ENCODE peak calls at places on chromosomes 7 and 10, in ten cellular contexts. One of them, this sample, is unnamed.

GRCh38 chr7:898855-899681 is 22.7 kb downstream of the GET4 start:
- DNase-seq in sigmoid colon: no peak
- DNase-seq in aorta: no peak
- DNase-seq in CD4-positive, CD25-positive, alpha-beta regulatory T cell: no peak
- DNase-seq in SJSA1: no peak
- DNase-seq in CD4-positive, alpha-beta T cell: no peak
- DNase-seq in uterus: no peak
- DNase-seq in breast epithelium: no peak
- DNase-seq in neuronal stem cell: no peak
- DNase-seq in left lung: no peak
- DNase-seq in this sample: no peak

GRCh38 chr7:80851896-80852476 is 66.9 kb downstream of the SEMA3C start:
- DNase-seq in uterus: no peak
- DNase-seq in SJSA1: no peak
- DNase-seq in sigmoid colon: no peak
- DNase-seq in neuronal stem cell: no peak
- DNase-seq in CD4-positive, CD25-positive, alpha-beta regulatory T cell: no peak
- DNase-seq in aorta: no peak
- DNase-seq in CD4-positive, alpha-beta T cell: no peak
- DNase-seq in left lung: no peak
- DNase-seq in breast epithelium: no peak
- DNase-seq in this sample: no peak

GRCh38 chr10:119370046-119370770 is 162.8 kb downstream of the GRK5 start:
- DNase-seq in aorta: no peak
- DNase-seq in breast epithelium: no peak
- DNase-seq in left lung: no peak
- DNase-seq in uterus: peak; percentile 53
- DNase-seq in SJSA1: peak; percentile 64
- DNase-seq in neuronal stem cell: no peak
- DNase-seq in CD4-positive, alpha-beta T cell: no peak
- DNase-seq in CD4-positive, CD25-positive, alpha-beta regulatory T cell: no peak
- DNase-seq in sigmoid colon: no peak
- DNase-seq in this sample: peak; percentile 82

GRCh38 chr10:49056356-49056755 is 59.0 kb downstream of the VSTM4 start:
- DNase-seq in SJSA1: no peak
- DNase-seq in CD4-positive, alpha-beta T cell: no peak
- DNase-seq in left lung: no peak
- DNase-seq in uterus: no peak
- DNase-seq in neuronal stem cell: no peak
- DNase-seq in sigmoid colon: no peak
- DNase-seq in breast epithelium: no peak
- DNase-seq in aorta: no peak
- DNase-seq in CD4-positive, CD25-positive, alpha-beta regulatory T cell: no peak
- DNase-seq in this sample: peak; percentile 15

GRCh38 chr10:103808784-103809183 is 46.6 kb downstream of the SH3PXD2A start:
- DNase-seq in uterus: no peak
- DNase-seq in left lung: no peak
- DNase-seq in breast epithelium: no peak
- DNase-seq in sigmoid colon: peak; percentile 10
- DNase-seq in CD4-positive, alpha-beta T cell: no peak
- DNase-seq in CD4-positive, CD25-positive, alpha-beta regulatory T cell: no peak
- DNase-seq in neuronal stem cell: no peak
- DNase-seq in SJSA1: no peak
- DNase-seq in aorta: peak; percentile 6
- DNase-seq in this sample: no peak

GRCh38 chr7:90178166-90178565 is 23.9 kb downstream of the STEAP1 start:
- DNase-seq in uterus: no peak
- DNase-seq in SJSA1: no peak
- DNase-seq in breast epithelium: no peak
- DNase-seq in CD4-positive, alpha-beta T cell: no peak
- DNase-seq in sigmoid colon: no peak
- DNase-seq in CD4-positive, CD25-positive, alpha-beta regulatory T cell: no peak
- DNase-seq in aorta: no peak
- DNase-seq in neuronal stem cell: no peak
- DNase-seq in left lung: no peak
- DNase-seq in this sample: no peak

GRCh38 chr10:4708123-4708759 is 117.8 kb upstream of the AKR1E2 start:
- DNase-seq in breast epithelium: no peak
- DNase-seq in sigmoid colon: no peak
- DNase-seq in SJSA1: no peak
- DNase-seq in uterus: no peak
- DNase-seq in neuronal stem cell: no peak
- DNase-seq in CD4-positive, CD25-positive, alpha-beta regulatory T cell: no peak
- DNase-seq in left lung: no peak
- DNase-seq in aorta: no peak
- DNase-seq in CD4-positive, alpha-beta T cell: no peak
- DNase-seq in this sample: no peak

GRCh38 chr7:69796421-69796820 is 198.1 kb downstream of the AUTS2 start:
- DNase-seq in CD4-positive, CD25-positive, alpha-beta regulatory T cell: no peak
- DNase-seq in aorta: no peak
- DNase-seq in CD4-positive, alpha-beta T cell: no peak
- DNase-seq in uterus: no peak
- DNase-seq in neuronal stem cell: no peak
- DNase-seq in left lung: no peak
- DNase-seq in SJSA1: no peak
- DNase-seq in sigmoid colon: no peak
- DNase-seq in breast epithelium: no peak
- DNase-seq in this sample: no peak

GRCh38 chr10:6186894-6187256 is 15.9 kb upstream of the PFKFB3 start:
- DNase-seq in CD4-positive, alpha-beta T cell: no peak
- DNase-seq in left lung: no peak
- DNase-seq in neuronal stem cell: no peak
- DNase-seq in SJSA1: no peak
- DNase-seq in uterus: no peak
- DNase-seq in breast epithelium: no peak
- DNase-seq in aorta: no peak
- DNase-seq in sigmoid colon: peak; percentile 55
- DNase-seq in CD4-positive, CD25-positive, alpha-beta regulatory T cell: no peak
- DNase-seq in this sample: no peak

GRCh38 chr7:92754756-92755581 is 81.4 kb downstream of the CDK6 start:
- DNase-seq in breast epithelium: no peak
- DNase-seq in uterus: no peak
- DNase-seq in neuronal stem cell: no peak
- DNase-seq in SJSA1: peak; percentile 58
- DNase-seq in CD4-positive, CD25-positive, alpha-beta regulatory T cell: no peak
- DNase-seq in CD4-positive, alpha-beta T cell: no peak
- DNase-seq in sigmoid colon: no peak
- DNase-seq in aorta: no peak
- DNase-seq in left lung: no peak
- DNase-seq in this sample: peak; percentile 73

GRCh38 chr7:42059275-42059674 is 177.7 kb downstream of the GLI3 start:
- DNase-seq in uterus: no peak
- DNase-seq in left lung: no peak
- DNase-seq in breast epithelium: no peak
- DNase-seq in SJSA1: no peak
- DNase-seq in aorta: no peak
- DNase-seq in CD4-positive, alpha-beta T cell: no peak
- DNase-seq in neuronal stem cell: no peak
- DNase-seq in CD4-positive, CD25-positive, alpha-beta regulatory T cell: no peak
- DNase-seq in sigmoid colon: no peak
- DNase-seq in this sample: no peak

GRCh38 chr7:24701232-24701898 is 55.9 kb downstream of the GSDME start:
- DNase-seq in left lung: no peak
- DNase-seq in SJSA1: no peak
- DNase-seq in breast epithelium: peak; percentile 41
- DNase-seq in sigmoid colon: no peak
- DNase-seq in CD4-positive, CD25-positive, alpha-beta regulatory T cell: no peak
- DNase-seq in neuronal stem cell: no peak
- DNase-seq in uterus: no peak
- DNase-seq in aorta: no peak
- DNase-seq in CD4-positive, alpha-beta T cell: no peak
- DNase-seq in this sample: peak; percentile 95

GRCh38 chr10:70774810-70775678 is 10.1 kb downstream of the TBATA start:
- DNase-seq in aorta: no peak
- DNase-seq in sigmoid colon: no peak
- DNase-seq in left lung: no peak
- DNase-seq in breast epithelium: peak; percentile 53
- DNase-seq in uterus: no peak
- DNase-seq in CD4-positive, alpha-beta T cell: no peak
- DNase-seq in SJSA1: peak; percentile 28
- DNase-seq in neuronal stem cell: no peak
- DNase-seq in CD4-positive, CD25-positive, alpha-beta regulatory T cell: no peak
- DNase-seq in this sample: no peak

GRCh38 chr10:34403512-34403911 is 411.6 kb downstream of the PARD3 start:
- DNase-seq in CD4-positive, CD25-positive, alpha-beta regulatory T cell: no peak
- DNase-seq in left lung: no peak
- DNase-seq in neuronal stem cell: no peak
- DNase-seq in SJSA1: no peak
- DNase-seq in sigmoid colon: no peak
- DNase-seq in breast epithelium: no peak
- DNase-seq in aorta: no peak
- DNase-seq in CD4-positive, alpha-beta T cell: no peak
- DNase-seq in uterus: no peak
- DNase-seq in this sample: no peak

GRCh38 chr7:76292206-76292573 is 10.3 kb upstream of the HSPB1 start:
- DNase-seq in aorta: no peak
- DNase-seq in CD4-positive, alpha-beta T cell: no peak
- DNase-seq in CD4-positive, CD25-positive, alpha-beta regulatory T cell: no peak
- DNase-seq in breast epithelium: no peak
- DNase-seq in sigmoid colon: peak; percentile 85
- DNase-seq in left lung: no peak
- DNase-seq in uterus: peak; percentile 74
- DNase-seq in neuronal stem cell: no peak
- DNase-seq in SJSA1: no peak
- DNase-seq in this sample: no peak
- H3K9me3 ChIP-seq in aorta: no peaks in the 10 kb centered on the region
- H3K9me3 ChIP-seq in CD4-positive, alpha-beta T cell: no peaks in the 10 kb centered on the region
- H3K9me3 ChIP-seq in CD4-positive, CD25-positive, alpha-beta regulatory T cell: no peaks in the 10 kb centered on the region
- H3K9me3 ChIP-seq in breast epithelium: no peaks in the 10 kb centered on the region
- H3K9me3 ChIP-seq in sigmoid colon: no peaks in the 10 kb centered on the region
- H3K9me3 ChIP-seq in left lung: no peaks in the 10 kb centered on the region
- H3K9me3 ChIP-seq in uterus: no peaks in the 10 kb centered on the region
- H3K9me3 ChIP-seq in neuronal stem cell: no peaks in the 10 kb centered on the region
- H3K9me3 ChIP-seq in SJSA1: no peaks in the 10 kb centered on the region
- H3K9me3 ChIP-seq in this sample: no peaks in the 10 kb centered on the region

GRCh38 chr7:151941009-151941408 is 15.2 kb upstream of the GALNTL5 start:
- DNase-seq in left lung: no peak
- DNase-seq in aorta: no peak
- DNase-seq in CD4-positive, CD25-positive, alpha-beta regulatory T cell: no peak
- DNase-seq in sigmoid colon: no peak
- DNase-seq in uterus: no peak
- DNase-seq in breast epithelium: no peak
- DNase-seq in CD4-positive, alpha-beta T cell: no peak
- DNase-seq in neuronal stem cell: no peak
- DNase-seq in SJSA1: no peak
- DNase-seq in this sample: peak; percentile 32

GRCh38 chr7:151940048-151940845 is 16.0 kb upstream of the GALNTL5 start:
- DNase-seq in sigmoid colon: peak; percentile 72
- DNase-seq in breast epithelium: no peak
- DNase-seq in SJSA1: no peak
- DNase-seq in neuronal stem cell: no peak
- DNase-seq in aorta: peak; percentile 53
- DNase-seq in CD4-positive, alpha-beta T cell: no peak
- DNase-seq in left lung: no peak
- DNase-seq in CD4-positive, CD25-positive, alpha-beta regulatory T cell: no peak
- DNase-seq in uterus: peak; percentile 47
- DNase-seq in this sample: no peak

GRCh38 chr7:151934584-151934983 is 21.7 kb upstream of the GALNTL5 start:
- DNase-seq in aorta: no peak
- DNase-seq in breast epithelium: no peak
- DNase-seq in neuronal stem cell: no peak
- DNase-seq in SJSA1: no peak
- DNase-seq in uterus: no peak
- DNase-seq in CD4-positive, alpha-beta T cell: no peak
- DNase-seq in CD4-positive, CD25-positive, alpha-beta regulatory T cell: no peak
- DNase-seq in sigmoid colon: no peak
- DNase-seq in left lung: no peak
- DNase-seq in this sample: no peak

GRCh38 chr7:151938550-151938949 is 17.7 kb upstream of the GALNTL5 start:
- DNase-seq in neuronal stem cell: no peak
- DNase-seq in breast epithelium: no peak
- DNase-seq in sigmoid colon: no peak
- DNase-seq in uterus: no peak
- DNase-seq in SJSA1: no peak
- DNase-seq in left lung: no peak
- DNase-seq in aorta: no peak
- DNase-seq in CD4-positive, CD25-positive, alpha-beta regulatory T cell: no peak
- DNase-seq in CD4-positive, alpha-beta T cell: no peak
- DNase-seq in this sample: no peak

GRCh38 chr7:151936207-151936606 is 20.0 kb upstream of the GALNTL5 start:
- DNase-seq in aorta: no peak
- DNase-seq in breast epithelium: no peak
- DNase-seq in uterus: no peak
- DNase-seq in neuronal stem cell: no peak
- DNase-seq in CD4-positive, CD25-positive, alpha-beta regulatory T cell: peak; percentile 56
- DNase-seq in sigmoid colon: no peak
- DNase-seq in left lung: no peak
- DNase-seq in SJSA1: no peak
- DNase-seq in CD4-positive, alpha-beta T cell: no peak
- DNase-seq in this sample: no peak
- H3K27ac ChIP-seq in aorta: no peak overlapping the region
- H3K27ac ChIP-seq in breast epithelium: no peak overlapping the region
- H3K27ac ChIP-seq in uterus: no peak overlapping the region
- H3K27ac ChIP-seq in neuronal stem cell: no peak overlapping the region
- H3K27ac ChIP-seq in CD4-positive, CD25-positive, alpha-beta regulatory T cell: peak overlapping the region; percentile 50
- H3K27ac ChIP-seq in sigmoid colon: no peak overlapping the region
- H3K27ac ChIP-seq in left lung: no peak overlapping the region
- H3K27ac ChIP-seq in SJSA1: no peak overlapping the region
- H3K27ac ChIP-seq in CD4-positive, alpha-beta T cell: peak overlapping the region; percentile 49
- H3K27ac ChIP-seq in this sample: no peak overlapping the region

DNA sequence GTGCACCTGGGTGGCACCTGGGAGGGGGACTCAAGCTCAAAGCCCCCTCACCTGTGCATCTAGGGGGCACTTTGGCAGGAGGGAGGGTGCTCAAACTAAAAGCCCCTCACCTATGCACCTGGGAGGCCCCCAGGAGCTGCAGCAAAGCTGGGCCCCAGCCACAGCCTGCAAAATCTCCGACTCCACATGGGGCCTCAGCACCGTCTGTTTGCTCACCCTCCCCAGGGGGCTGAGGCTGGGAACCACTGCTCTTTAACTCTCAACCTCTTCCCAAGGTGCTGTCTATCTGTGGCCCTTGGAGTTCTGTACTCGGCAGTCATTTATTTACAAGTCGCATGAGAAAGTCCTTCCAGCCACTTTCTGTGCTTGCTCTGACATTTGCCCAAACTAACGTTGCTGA is 458.4 kb downstream of the DNAJB6 start:
- DNase-seq in sigmoid colon: no peak
- DNase-seq in uterus: no peak
- DNase-seq in breast epithelium: no peak
- DNase-seq in aorta: no peak
- DNase-seq in neuronal stem cell: no peak
- DNase-seq in left lung: no peak
- DNase-seq in CD4-positive, alpha-beta T cell: no peak
- DNase-seq in SJSA1: no peak
- DNase-seq in CD4-positive, CD25-positive, alpha-beta regulatory T cell: no peak
- DNase-seq in this sample: no peak
- H3K9me3 ChIP-seq in sigmoid colon: no peaks in the 10 kb centered on the region
- H3K9me3 ChIP-seq in uterus: no peaks in the 10 kb centered on the region
- H3K9me3 ChIP-seq in breast epithelium: peaks cover 26% of the 10 kb centered on the region
- H3K9me3 ChIP-seq in aorta: no peaks in the 10 kb centered on the region
- H3K9me3 ChIP-seq in neuronal stem cell: no peaks in the 10 kb centered on the region
- H3K9me3 ChIP-seq in left lung: no peaks in the 10 kb centered on the region
- H3K9me3 ChIP-seq in CD4-positive, alpha-beta T cell: no peaks in the 10 kb centered on the region
- H3K9me3 ChIP-seq in SJSA1: peaks cover 12% of the 10 kb centered on the region
- H3K9me3 ChIP-seq in CD4-positive, CD25-positive, alpha-beta regulatory T cell: no peaks in the 10 kb centered on the region
- H3K9me3 ChIP-seq in this sample: no peaks in the 10 kb centered on the region

DNA sequence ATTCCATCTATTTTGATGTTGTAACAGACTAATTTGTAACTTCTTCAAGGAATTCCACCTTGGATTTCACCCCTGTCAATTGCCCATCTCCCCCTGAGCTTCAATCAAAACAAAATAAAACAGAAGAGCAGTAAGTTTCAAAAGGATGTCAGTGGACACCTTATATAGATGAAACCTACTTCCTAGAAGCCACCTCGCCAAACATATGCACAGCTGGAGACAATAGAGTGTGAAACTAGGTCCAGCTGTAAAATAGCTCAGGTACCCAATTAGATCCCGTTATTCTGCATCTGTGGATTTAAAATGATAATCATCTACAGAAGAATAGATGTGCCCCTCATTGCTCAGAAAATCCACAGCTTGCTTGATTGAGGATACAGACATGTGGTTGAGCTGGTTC is 598.6 kb downstream of the SH2D4B start:
- DNase-seq in CD4-positive, alpha-beta T cell: no peak
- DNase-seq in sigmoid colon: no peak
- DNase-seq in CD4-positive, CD25-positive, alpha-beta regulatory T cell: no peak
- DNase-seq in left lung: no peak
- DNase-seq in SJSA1: no peak
- DNase-seq in neuronal stem cell: no peak
- DNase-seq in aorta: no peak
- DNase-seq in uterus: no peak
- DNase-seq in breast epithelium: no peak
- DNase-seq in this sample: no peak
- H3K27ac ChIP-seq in CD4-positive, alpha-beta T cell: no peak overlapping the region
- H3K27ac ChIP-seq in sigmoid colon: no peak overlapping the region
- H3K27ac ChIP-seq in CD4-positive, CD25-positive, alpha-beta regulatory T cell: no peak overlapping the region
- H3K27ac ChIP-seq in left lung: no peak overlapping the region
- H3K27ac ChIP-seq in SJSA1: no peak overlapping the region
- H3K27ac ChIP-seq in neuronal stem cell: no peak overlapping the region
- H3K27ac ChIP-seq in aorta: no peak overlapping the region
- H3K27ac ChIP-seq in uterus: no peak overlapping the region
- H3K27ac ChIP-seq in breast epithelium: no peak overlapping the region
- H3K27ac ChIP-seq in this sample: no peak overlapping the region

This sample was measured in SJCRH30.